ENCODE peak calls at places on chromosome 9, in five cellular contexts. Y is neuronal stem cell, K is mesenchymal stem cell, B is H9, G is H1. N is an unnamed sample.

GRCh38 chr9:93108301-93109041 is 12.5 kb downstream of the CARD19 start:
- DNase-seq in Y (no peak), K (no peak), B (no peak), G (no peak), N (no peak)

GRCh38 chr9:97766092-97766491 is 69.0 kb upstream of the XPA start:
- DNase-seq in Y (no peak), K (no peak), B (no peak), G (no peak), N (no peak)

GRCh38 chr9:77475641-77476473 is 172.3 kb downstream of the GNA14 start:
- DNase-seq in Y (no peak), K (no peak), B (no peak), G (no peak), N (no peak)

GRCh38 chr9:116323571-116323970 is 170.0 kb downstream of the PAPPA start:
- DNase-seq in Y (no peak), K (no peak), B (no peak), G (no peak), N (no peak)

GRCh38 chr9:25935188-25935587 is 256.9 kb upstream of the TUSC1 start:
- DNase-seq in Y (no peak), K (no peak), B (no peak), G (no peak), N (no peak)

GRCh38 chr9:72509635-72510034 is 11.8 kb upstream of the TMC1 start:
- DNase-seq in Y (no peak), K (peak; percentile 46), B (no peak), G (no peak), N (peak; percentile 71)

GRCh38 chr9:108272350-108272899 is 583.4 kb downstream of the ACTL7B start:
- DNase-seq in Y (no peak), K (peak; percentile 62), B (peak; percentile 62), G (peak; percentile 55), N (peak; percentile 37)

GRCh38 chr9:89466451-89467277 is 31.2 kb downstream of the SEMA4D start:
- DNase-seq in Y (no peak), K (no peak), B (no peak), G (no peak), N (no peak)

GRCh38 chr9:69066955-69067354 is 31.4 kb downstream of the FXN start:
- DNase-seq in Y (no peak), K (no peak), B (peak; percentile 84), G (peak; percentile 71), N (no peak)

GRCh38 chr9:33017283-33018041 is 7.6 kb upstream of the DNAJA1 start:
- DNase-seq in Y (no peak), K (no peak), B (no peak), G (no peak), N (no peak)

GRCh38 chr9:69139596-69139995 is 34.5 kb upstream of the TJP2 start:
- DNase-seq in Y (no peak), K (no peak), B (peak; percentile 12), G (peak; percentile 38), N (no peak)

GRCh38 chr9:20297646-20298084 is 324.6 kb downstream of the MLLT3 start:
- DNase-seq in Y (no peak), K (peak; percentile 67), B (no peak), G (no peak), N (no peak)

GRCh38 chr9:109251080-109251775 is 69.6 kb downstream of the EPB41L4B start:
- DNase-seq in Y (no peak), K (peak; percentile 14), B (no peak), G (peak; percentile 28), N (peak; percentile 73)

GRCh38 chr9:96448546-96449170 is 1.3 kb upstream of the HABP4 start:
- DNase-seq in Y (no peak), K (no peak), B (no peak), G (no peak), N (no peak)
- H3K9ac ChIP-seq in Y (no peak overlapping the region), K (no peak overlapping the region), B (no peak overlapping the region), G (no peak overlapping the region), N (no peak overlapping the region)

GRCh38 chr9:127810378-127811187 is 7.9 kb downstream of the FPGS start:
- DNase-seq in Y (no peak), K (no peak), B (no peak), G (no peak), N (no peak)

GRCh38 chr9:127809562-127810377 is 7.1 kb downstream of the FPGS start:
- DNase-seq in Y (peak; percentile 51), K (no peak), B (peak; percentile 82), G (peak; percentile 74), N (peak; percentile 70)

GRCh38 chr9:127813739-127814226 is 11.1 kb downstream of the FPGS start:
- DNase-seq in Y (no peak), K (no peak), B (no peak), G (no peak), N (no peak)

GRCh38 chr9:127812936-127813675 is 10.4 kb downstream of the FPGS start:
- DNase-seq in Y (no peak), K (no peak), B (no peak), G (no peak), N (peak; percentile 58)

DNA sequence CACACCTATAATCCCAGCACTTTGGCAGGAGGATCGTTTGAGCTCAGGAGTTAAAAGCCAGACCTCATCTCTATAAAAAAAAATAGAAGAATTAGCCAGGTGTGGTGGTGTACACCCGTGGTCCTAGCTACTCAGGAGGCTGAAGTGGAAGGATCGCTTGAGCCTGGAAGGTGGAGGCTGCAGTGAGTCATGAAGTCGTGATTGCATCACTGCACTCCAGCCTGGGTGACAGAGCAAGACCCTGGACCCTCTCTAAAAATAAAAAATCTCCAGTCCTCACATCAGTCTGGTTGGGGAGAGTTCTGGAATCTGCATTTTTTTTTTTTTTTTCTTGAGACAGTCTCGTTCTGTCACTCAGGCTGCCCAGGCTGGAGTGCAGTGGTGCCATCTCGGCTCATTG is 9.3 kb downstream of the FPGS start:
- DNase-seq in Y (no peak), K (no peak), B (no peak), G (no peak), N (peak; percentile 62)
- H3K4me1 ChIP-seq in Y (no peaks in the 10 kb centered on the region), K (peaks cover 8% of the 10 kb centered on the region), B (no peaks in the 10 kb centered on the region), G (peaks cover 7% of the 10 kb centered on the region), N (peaks cover 13% of the 10 kb centered on the region)

DNA sequence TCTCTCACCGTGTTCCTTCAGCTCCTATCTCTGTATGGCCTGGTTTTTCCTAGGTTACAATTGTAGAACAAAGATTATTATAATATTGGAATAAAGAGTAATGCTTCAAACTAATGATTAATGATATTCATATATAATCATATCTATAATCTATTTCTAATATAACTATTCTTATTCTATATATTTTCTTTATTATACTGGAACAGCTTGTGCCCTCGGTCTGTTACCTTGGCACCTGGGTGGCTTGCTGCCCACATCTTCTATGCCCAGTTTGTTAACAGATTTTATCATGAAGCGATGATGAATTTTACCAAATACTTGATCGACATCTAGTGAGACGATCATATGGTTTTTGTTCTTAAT is 363.6 kb upstream of the TYRP1 start:
- DNase-seq in Y (no peak), K (no peak), B (no peak), G (no peak), N (no peak)
- H2BK12ac ChIP-seq in Y (no peak overlapping the region), K (no peak overlapping the region), B (no peak overlapping the region), G (no peak overlapping the region), N (no peak overlapping the region)

DNA sequence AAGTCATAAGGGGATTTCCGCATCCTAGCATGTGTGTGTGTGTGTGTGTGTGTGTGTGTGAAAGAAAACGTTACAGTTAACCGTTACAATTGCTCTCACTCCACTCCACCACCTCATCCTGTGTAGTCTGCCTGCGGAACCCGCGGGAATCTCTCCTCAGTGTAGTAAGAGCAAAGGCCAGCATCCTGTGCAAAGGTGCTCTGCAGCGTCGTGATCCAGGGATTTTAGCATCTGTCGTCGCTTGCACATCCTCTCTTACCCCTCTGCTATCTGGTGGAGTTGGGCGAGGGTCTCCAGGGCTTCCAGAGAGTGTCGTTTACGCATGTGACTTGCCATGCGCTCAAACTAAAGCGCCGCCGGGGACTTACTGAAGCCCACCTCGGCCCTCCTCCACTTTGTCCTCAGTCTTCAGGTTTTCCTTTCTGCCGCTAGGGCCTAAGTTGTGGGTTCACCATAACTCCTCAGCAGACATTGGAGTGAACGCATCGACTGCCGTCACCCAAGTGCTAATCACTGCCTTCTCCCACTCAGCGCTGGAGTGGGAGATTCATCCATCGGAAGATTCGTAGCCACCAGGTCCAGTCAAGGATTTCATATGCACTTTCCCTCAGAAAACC is 3.9 kb downstream of the CDKN2B start:
- DNase-seq in Y (no peak), K (peak; percentile 79), B (peak; percentile 64), G (peak; percentile 66), N (no peak)
- H3K9ac ChIP-seq in Y (no peak overlapping the region), K (peak overlapping the region; percentile 98), B (no peak overlapping the region), G (no peak overlapping the region), N (peak overlapping the region; percentile 1)

DNA sequence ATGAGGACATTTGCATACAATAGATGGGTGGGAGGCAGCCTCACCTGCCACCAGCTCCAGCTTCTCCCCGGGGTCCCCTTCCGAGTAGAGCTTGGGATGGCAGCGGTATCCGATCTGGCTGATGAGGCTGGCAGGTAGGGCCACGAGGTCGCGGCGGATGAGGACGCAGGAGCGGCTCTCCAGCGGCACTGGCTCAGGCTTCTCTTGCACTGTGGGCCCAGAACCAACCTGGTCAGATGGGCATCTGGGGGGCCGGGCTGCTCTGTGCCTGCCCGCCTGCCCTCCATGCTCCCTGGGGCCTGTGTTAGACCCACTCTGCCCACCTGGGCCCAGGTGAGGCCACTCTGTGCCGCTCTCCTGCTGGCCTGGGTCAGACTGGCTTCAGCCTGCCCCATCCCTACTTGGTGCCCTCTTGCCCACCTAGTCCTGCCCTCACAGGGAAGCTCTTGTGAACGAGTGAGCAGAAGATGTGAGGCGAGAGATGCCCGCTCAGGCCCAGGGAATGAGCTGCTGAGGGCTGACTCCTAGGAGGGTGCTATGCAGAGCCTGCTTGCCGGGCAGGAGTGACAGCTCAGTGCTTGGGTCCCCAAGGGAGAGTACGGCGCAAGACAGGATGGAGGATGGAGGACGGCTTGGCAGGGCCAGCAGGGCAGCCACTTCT is 55.2 kb upstream of the UBAC1 start:
- DNase-seq in Y (no peak), K (no peak), B (peak; percentile 24), G (no peak), N (no peak)
- H3K4me1 ChIP-seq in Y (peaks cover 16% of the 10 kb centered on the region), K (peaks cover 45% of the 10 kb centered on the region), B (peaks cover 4% of the 10 kb centered on the region), G (peaks cover 33% of the 10 kb centered on the region), N (peaks cover 31% of the 10 kb centered on the region)

DNA sequence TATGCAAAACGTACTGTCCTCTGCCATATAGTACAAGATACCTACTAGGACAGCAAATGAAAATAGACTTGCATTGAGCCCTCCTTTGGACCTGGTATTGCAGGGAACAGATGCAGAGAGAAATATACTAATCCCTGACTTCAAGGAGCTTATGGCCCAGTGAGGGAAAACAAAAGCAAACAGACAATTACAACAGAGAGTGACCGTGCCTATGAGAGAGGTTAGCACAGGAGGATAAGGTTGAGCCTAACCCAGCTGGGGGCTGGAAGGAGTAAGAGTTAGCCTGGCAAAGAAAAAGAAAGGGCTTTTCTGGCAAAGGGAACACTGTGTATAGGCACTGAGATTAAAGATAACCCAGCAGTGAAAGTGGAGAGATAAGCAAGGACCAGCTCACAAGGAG is 5.5 kb downstream of the CDC26 start:
- DNase-seq in Y (no peak), K (no peak), B (no peak), G (no peak), N (no peak)
- H2BK12ac ChIP-seq in Y (no peak overlapping the region), K (no peak overlapping the region), B (no peak overlapping the region), G (no peak overlapping the region), N (no peak overlapping the region)

GRCh38 chr9:134243778-134244467 is 79.6 kb upstream of the RNU6ATAC start:
- DNase-seq in Y (no peak), K (peak; percentile 58), B (no peak), G (no peak), N (peak; percentile 41)
- H3K9ac ChIP-seq in Y (no peak overlapping the region), K (peak overlapping the region; percentile 38), B (no peak overlapping the region), G (no peak overlapping the region), N (no peak overlapping the region)

N was measured in trophoblast cell.